ENCODE peak calls at places on chromosome 6, in nine cellular contexts. B, T, M, H, V, C, S, K and J are unnamed samples.

GRCh38 chr6:136958168-136958567 is 36.1 kb downstream of the SLC35D3 start:
- DNase-seq in B (no peak), T (no peak), M (no peak), H (no peak), V (no peak), C (no peak), S (no peak), K (no peak), J (no peak)

GRCh38 chr6:52571099-52571755 is 5.6 kb downstream of the TRAM2 start:
- DNase-seq in B (no peak), T (no peak), M (no peak), H (no peak), V (no peak), C (no peak), S (no peak), K (no peak), J (no peak)

GRCh38 chr6:111759413-111759835 is 113.8 kb downstream of the FYN start:
- DNase-seq in B (no peak), T (no peak), M (no peak), H (no peak), V (no peak), C (no peak), S (no peak), K (no peak), J (peak; percentile 39)

GRCh38 chr6:140602843-140603242 is 1228.4 kb upstream of the CITED2 start:
- DNase-seq in B (no peak), T (no peak), M (no peak), H (no peak), V (no peak), C (no peak), S (no peak), K (no peak), J (no peak)

GRCh38 chr6:33018904-33019303 is 9.5 kb upstream of the HLA-DOA start:
- DNase-seq in B (no peak), T (no peak), M (no peak), H (peak; percentile 66), V (no peak), C (peak; percentile 61), S (peak; percentile 52), K (peak; percentile 71), J (no peak)

GRCh38 chr6:89859744-89860143 is 30.1 kb downstream of the CASP8AP2 start:
- DNase-seq in B (no peak), T (no peak), M (no peak), H (no peak), V (no peak), C (no peak), S (no peak), K (no peak), J (no peak)

GRCh38 chr6:116083052-116083451 is 17.6 kb upstream of the NT5DC1 start:
- DNase-seq in B (no peak), T (no peak), M (no peak), H (no peak), V (no peak), C (no peak), S (no peak), K (no peak), J (no peak)

GRCh38 chr6:161547617-161548016 is 273.8 kb upstream of the AGPAT4 start:
- DNase-seq in B (no peak), T (peak; percentile 5), M (no peak), H (no peak), V (peak; percentile 43), C (no peak), S (no peak), K (no peak), J (no peak)

GRCh38 chr6:39964530-39964929 is 30.3 kb upstream of the MOCS1 start:
- DNase-seq in B (no peak), T (no peak), M (no peak), H (no peak), V (no peak), C (no peak), S (no peak), K (no peak), J (no peak)

GRCh38 chr6:120816862-120817261 is 517.4 kb downstream of the TBC1D32 start:
- DNase-seq in B (no peak), T (peak; percentile 5), M (no peak), H (no peak), V (no peak), C (no peak), S (no peak), K (no peak), J (no peak)

GRCh38 chr6:166623318-166623717 is 3.7 kb downstream of the RPS6KA2 start:
- DNase-seq in B (no peak), T (no peak), M (no peak), H (peak; percentile 66), V (no peak), C (peak; percentile 51), S (no peak), K (no peak), J (no peak)

GRCh38 chr6:11876934-11877433 is 98.4 kb upstream of the ADTRP start:
- DNase-seq in B (no peak), T (no peak), M (no peak), H (no peak), V (peak; percentile 24), C (no peak), S (no peak), K (peak; percentile 59), J (no peak)

GRCh38 chr6:49892280-49892679 is 25.9 kb upstream of the CRISP1 start:
- DNase-seq in B (no peak), T (no peak), M (no peak), H (no peak), V (no peak), C (no peak), S (no peak), K (no peak), J (no peak)

GRCh38 chr6:145214570-145214969 is 520.8 kb downstream of the EPM2A start:
- DNase-seq in B (no peak), T (peak; percentile 35), M (no peak), H (peak; percentile 8), V (peak; percentile 33), C (peak; percentile 63), S (no peak), K (peak; percentile 12), J (no peak)

GRCh38 chr6:132054525-132054924 is 103.4 kb upstream of the CCN2 start:
- DNase-seq in B (no peak), T (peak; percentile 80), M (no peak), H (no peak), V (no peak), C (peak; percentile 87), S (no peak), K (no peak), J (no peak)

GRCh38 chr6:98041072-98041471 is 758.1 kb upstream of the MMS22L start:
- DNase-seq in B (no peak), T (no peak), M (no peak), H (no peak), V (no peak), C (no peak), S (no peak), K (no peak), J (no peak)

GRCh38 chr6:56525976-56526375 is 116.7 kb downstream of the DST start:
- DNase-seq in B (no peak), T (no peak), M (no peak), H (no peak), V (no peak), C (no peak), S (no peak), K (no peak), J (no peak)

GRCh38 chr6:95865857-95866256 is 149.9 kb upstream of the FUT9 start:
- DNase-seq in B (no peak), T (no peak), M (no peak), H (no peak), V (no peak), C (no peak), S (no peak), K (no peak), J (no peak)

GRCh38 chr6:127737009-127737486 is 160.1 kb downstream of the C6orf58 start:
- DNase-seq in B (no peak), T (peak; percentile 78), M (no peak), H (peak; percentile 50), V (peak; percentile 74), C (peak; percentile 84), S (peak; percentile 25), K (peak; percentile 8), J (no peak)

GRCh38 chr6:32167154-32167760 is 2.9 kb downstream of the EGFL8 start:
- DNase-seq in B (peak; percentile 66), T (no peak), M (no peak), H (no peak), V (no peak), C (no peak), S (no peak), K (no peak), J (no peak)

GRCh38 chr6:30615958-30616810 is 859 bp downstream of the PPP1R10 start:
- DNase-seq in B (no peak), T (peak; percentile 78), M (no peak), H (peak; percentile 24), V (peak; percentile 64), C (peak; percentile 41), S (no peak), K (peak; percentile 52), J (peak; percentile 68)

GRCh38 chr6:16089232-16089843 is 39.5 kb upstream of the MYLIP start:
- DNase-seq in B (no peak), T (no peak), M (no peak), H (no peak), V (no peak), C (peak; percentile 25), S (peak; percentile 18), K (no peak), J (no peak)

GRCh38 chr6:142009647-142010046 is 123.1 kb upstream of the GJE1 start:
- DNase-seq in B (no peak), T (no peak), M (no peak), H (peak; percentile 24), V (no peak), C (peak; percentile 16), S (no peak), K (no peak), J (no peak)

GRCh38 chr6:89745728-89746127 is 73.9 kb downstream of the MDN1 start:
- DNase-seq in B (no peak), T (no peak), M (no peak), H (no peak), V (no peak), C (peak; percentile 20), S (no peak), K (no peak), J (no peak)